ENCODE peak calls at places on chromosomes 4 and X, in nine cellular contexts. One of them, this sample, is unnamed.

GRCh38 chr4:168612435-168613139 is 115.7 kb downstream of the PALLD start:
- DNase-seq in naive thymus-derived CD8-positive, alpha-beta T cell: no peak
- DNase-seq in EL: peak; percentile 75
- DNase-seq in cerebellar cortex: no peak
- DNase-seq in fibroblast of mammary gland: peak; percentile 84
- DNase-seq in activated CD4-positive, alpha-beta T cell treated with anti-CD3 and anti-CD28 coated beads, Interleukin-2, amount 50 U/mL, for 1 hour: no peak
- DNase-seq in NCI-H1105 treated with DMSO at 0.1 percent for 48 hours: no peak
- DNase-seq in HAP-1: no peak
- DNase-seq in nephron progenitor cell: no peak
- DNase-seq in this sample: no peak

GRCh38 chrX:45063319-45064095 is 137.2 kb downstream of the DIPK2B start:
- DNase-seq in NCI-H1105 treated with DMSO at 0.1 percent for 48 hours: no peak
- DNase-seq in naive thymus-derived CD8-positive, alpha-beta T cell: no peak
- DNase-seq in EL: no peak
- DNase-seq in fibroblast of mammary gland: peak; percentile 30
- DNase-seq in HAP-1: no peak
- DNase-seq in cerebellar cortex: no peak
- DNase-seq in activated CD4-positive, alpha-beta T cell treated with anti-CD3 and anti-CD28 coated beads, Interleukin-2, amount 50 U/mL, for 1 hour: no peak
- DNase-seq in nephron progenitor cell: no peak
- DNase-seq in this sample: no peak

GRCh38 chrX:318739-319578 is at the start of gene GTPBP6:
- DNase-seq in naive thymus-derived CD8-positive, alpha-beta T cell: peak; percentile 96
- DNase-seq in fibroblast of mammary gland: peak; percentile 99
- DNase-seq in EL: peak; percentile 100
- DNase-seq in cerebellar cortex: peak; percentile 99
- DNase-seq in nephron progenitor cell: peak; percentile 98
- DNase-seq in HAP-1: peak; percentile 99
- DNase-seq in activated CD4-positive, alpha-beta T cell treated with anti-CD3 and anti-CD28 coated beads, Interleukin-2, amount 50 U/mL, for 1 hour: peak; percentile 98
- DNase-seq in NCI-H1105 treated with DMSO at 0.1 percent for 48 hours: no peak
- DNase-seq in this sample: peak; percentile 100

GRCh38 chr4:8765084-8765483 is 106.6 kb downstream of the HMX1 start:
- DNase-seq in activated CD4-positive, alpha-beta T cell treated with anti-CD3 and anti-CD28 coated beads, Interleukin-2, amount 50 U/mL, for 1 hour: no peak
- DNase-seq in naive thymus-derived CD8-positive, alpha-beta T cell: no peak
- DNase-seq in nephron progenitor cell: no peak
- DNase-seq in fibroblast of mammary gland: no peak
- DNase-seq in cerebellar cortex: no peak
- DNase-seq in NCI-H1105 treated with DMSO at 0.1 percent for 48 hours: no peak
- DNase-seq in EL: no peak
- DNase-seq in HAP-1: no peak
- DNase-seq in this sample: peak; percentile 66

GRCh38 chr4:97990409-97990808 is 152.9 kb downstream of the STPG2 start:
- DNase-seq in fibroblast of mammary gland: no peak
- DNase-seq in cerebellar cortex: no peak
- DNase-seq in EL: no peak
- DNase-seq in nephron progenitor cell: no peak
- DNase-seq in naive thymus-derived CD8-positive, alpha-beta T cell: no peak
- DNase-seq in NCI-H1105 treated with DMSO at 0.1 percent for 48 hours: no peak
- DNase-seq in HAP-1: no peak
- DNase-seq in activated CD4-positive, alpha-beta T cell treated with anti-CD3 and anti-CD28 coated beads, Interleukin-2, amount 50 U/mL, for 1 hour: no peak
- DNase-seq in this sample: no peak

GRCh38 chrX:18428006-18428405 is 2.6 kb downstream of the CDKL5 start:
- DNase-seq in fibroblast of mammary gland: no peak
- DNase-seq in EL: no peak
- DNase-seq in HAP-1: no peak
- DNase-seq in cerebellar cortex: peak; percentile 0
- DNase-seq in naive thymus-derived CD8-positive, alpha-beta T cell: no peak
- DNase-seq in NCI-H1105 treated with DMSO at 0.1 percent for 48 hours: no peak
- DNase-seq in activated CD4-positive, alpha-beta T cell treated with anti-CD3 and anti-CD28 coated beads, Interleukin-2, amount 50 U/mL, for 1 hour: no peak
- DNase-seq in nephron progenitor cell: no peak
- DNase-seq in this sample: no peak

GRCh38 chr4:13710486-13710885 is 83.0 kb upstream of the BOD1L1 start:
- DNase-seq in activated CD4-positive, alpha-beta T cell treated with anti-CD3 and anti-CD28 coated beads, Interleukin-2, amount 50 U/mL, for 1 hour: no peak
- DNase-seq in EL: no peak
- DNase-seq in fibroblast of mammary gland: no peak
- DNase-seq in naive thymus-derived CD8-positive, alpha-beta T cell: no peak
- DNase-seq in NCI-H1105 treated with DMSO at 0.1 percent for 48 hours: no peak
- DNase-seq in cerebellar cortex: no peak
- DNase-seq in nephron progenitor cell: no peak
- DNase-seq in HAP-1: no peak
- DNase-seq in this sample: no peak

GRCh38 chr4:117610706-117611308 is 423.5 kb upstream of the NDST3 start:
- DNase-seq in cerebellar cortex: no peak
- DNase-seq in EL: no peak
- DNase-seq in activated CD4-positive, alpha-beta T cell treated with anti-CD3 and anti-CD28 coated beads, Interleukin-2, amount 50 U/mL, for 1 hour: no peak
- DNase-seq in NCI-H1105 treated with DMSO at 0.1 percent for 48 hours: no peak
- DNase-seq in HAP-1: no peak
- DNase-seq in nephron progenitor cell: no peak
- DNase-seq in fibroblast of mammary gland: no peak
- DNase-seq in naive thymus-derived CD8-positive, alpha-beta T cell: no peak
- DNase-seq in this sample: no peak

GRCh38 chr4:989722-990471 is 3.1 kb downstream of the IDUA start:
- DNase-seq in EL: no peak
- DNase-seq in nephron progenitor cell: no peak
- DNase-seq in naive thymus-derived CD8-positive, alpha-beta T cell: no peak
- DNase-seq in NCI-H1105 treated with DMSO at 0.1 percent for 48 hours: no peak
- DNase-seq in HAP-1: no peak
- DNase-seq in cerebellar cortex: no peak
- DNase-seq in activated CD4-positive, alpha-beta T cell treated with anti-CD3 and anti-CD28 coated beads, Interleukin-2, amount 50 U/mL, for 1 hour: no peak
- DNase-seq in fibroblast of mammary gland: no peak
- DNase-seq in this sample: no peak

GRCh38 chrX:109629310-109629709 is 4.3 kb upstream of the KCNE5 start:
- DNase-seq in activated CD4-positive, alpha-beta T cell treated with anti-CD3 and anti-CD28 coated beads, Interleukin-2, amount 50 U/mL, for 1 hour: no peak
- DNase-seq in fibroblast of mammary gland: peak; percentile 3
- DNase-seq in NCI-H1105 treated with DMSO at 0.1 percent for 48 hours: peak; percentile 56
- DNase-seq in HAP-1: no peak
- DNase-seq in EL: no peak
- DNase-seq in nephron progenitor cell: no peak
- DNase-seq in cerebellar cortex: peak; percentile 83
- DNase-seq in naive thymus-derived CD8-positive, alpha-beta T cell: no peak
- DNase-seq in this sample: no peak

GRCh38 chr4:74319506-74319905 is 11.2 kb downstream of the EPGN start:
- DNase-seq in NCI-H1105 treated with DMSO at 0.1 percent for 48 hours: no peak
- DNase-seq in nephron progenitor cell: no peak
- DNase-seq in activated CD4-positive, alpha-beta T cell treated with anti-CD3 and anti-CD28 coated beads, Interleukin-2, amount 50 U/mL, for 1 hour: no peak
- DNase-seq in naive thymus-derived CD8-positive, alpha-beta T cell: no peak
- DNase-seq in cerebellar cortex: no peak
- DNase-seq in HAP-1: no peak
- DNase-seq in EL: peak; percentile 34
- DNase-seq in fibroblast of mammary gland: no peak
- DNase-seq in this sample: no peak

GRCh38 chr4:183099537-183100297 is 660 bp downstream of the WWC2 start:
- DNase-seq in naive thymus-derived CD8-positive, alpha-beta T cell: peak; percentile 12
- DNase-seq in NCI-H1105 treated with DMSO at 0.1 percent for 48 hours: peak; percentile 1
- DNase-seq in fibroblast of mammary gland: no peak
- DNase-seq in nephron progenitor cell: peak; percentile 69
- DNase-seq in cerebellar cortex: peak; percentile 23
- DNase-seq in activated CD4-positive, alpha-beta T cell treated with anti-CD3 and anti-CD28 coated beads, Interleukin-2, amount 50 U/mL, for 1 hour: peak; percentile 1
- DNase-seq in EL: peak; percentile 33
- DNase-seq in HAP-1: peak; percentile 67
- DNase-seq in this sample: peak; percentile 90

GRCh38 chrX:83501540-83501939 is 6.5 kb upstream of the POU3F4 start:
- DNase-seq in NCI-H1105 treated with DMSO at 0.1 percent for 48 hours: no peak
- DNase-seq in naive thymus-derived CD8-positive, alpha-beta T cell: no peak
- DNase-seq in activated CD4-positive, alpha-beta T cell treated with anti-CD3 and anti-CD28 coated beads, Interleukin-2, amount 50 U/mL, for 1 hour: no peak
- DNase-seq in EL: no peak
- DNase-seq in nephron progenitor cell: no peak
- DNase-seq in HAP-1: no peak
- DNase-seq in cerebellar cortex: no peak
- DNase-seq in fibroblast of mammary gland: no peak
- DNase-seq in this sample: no peak

GRCh38 chr4:15938182-15938581 is 358 bp downstream of the FGFBP1 start:
- DNase-seq in NCI-H1105 treated with DMSO at 0.1 percent for 48 hours: no peak
- DNase-seq in EL: no peak
- DNase-seq in fibroblast of mammary gland: no peak
- DNase-seq in cerebellar cortex: no peak
- DNase-seq in activated CD4-positive, alpha-beta T cell treated with anti-CD3 and anti-CD28 coated beads, Interleukin-2, amount 50 U/mL, for 1 hour: no peak
- DNase-seq in HAP-1: no peak
- DNase-seq in nephron progenitor cell: peak; percentile 27
- DNase-seq in naive thymus-derived CD8-positive, alpha-beta T cell: no peak
- DNase-seq in this sample: no peak

GRCh38 chr4:54941994-54942552 is 183.3 kb downstream of the KDR start:
- DNase-seq in HAP-1: no peak
- DNase-seq in cerebellar cortex: no peak
- DNase-seq in fibroblast of mammary gland: no peak
- DNase-seq in naive thymus-derived CD8-positive, alpha-beta T cell: no peak
- DNase-seq in nephron progenitor cell: no peak
- DNase-seq in activated CD4-positive, alpha-beta T cell treated with anti-CD3 and anti-CD28 coated beads, Interleukin-2, amount 50 U/mL, for 1 hour: peak; percentile 48
- DNase-seq in EL: no peak
- DNase-seq in NCI-H1105 treated with DMSO at 0.1 percent for 48 hours: peak; percentile 51
- DNase-seq in this sample: no peak

GRCh38 chrX:4588893-4589292 is 875.4 kb upstream of the PRKX start:
- DNase-seq in cerebellar cortex: no peak
- DNase-seq in EL: no peak
- DNase-seq in nephron progenitor cell: no peak
- DNase-seq in fibroblast of mammary gland: no peak
- DNase-seq in naive thymus-derived CD8-positive, alpha-beta T cell: no peak
- DNase-seq in activated CD4-positive, alpha-beta T cell treated with anti-CD3 and anti-CD28 coated beads, Interleukin-2, amount 50 U/mL, for 1 hour: no peak
- DNase-seq in NCI-H1105 treated with DMSO at 0.1 percent for 48 hours: no peak
- DNase-seq in HAP-1: no peak
- DNase-seq in this sample: no peak

GRCh38 chrX:10106801-10107200 is 50.0 kb upstream of the CLCN4 start:
- DNase-seq in EL: no peak
- DNase-seq in NCI-H1105 treated with DMSO at 0.1 percent for 48 hours: no peak
- DNase-seq in HAP-1: no peak
- DNase-seq in cerebellar cortex: no peak
- DNase-seq in fibroblast of mammary gland: no peak
- DNase-seq in naive thymus-derived CD8-positive, alpha-beta T cell: peak; percentile 32
- DNase-seq in activated CD4-positive, alpha-beta T cell treated with anti-CD3 and anti-CD28 coated beads, Interleukin-2, amount 50 U/mL, for 1 hour: peak; percentile 55
- DNase-seq in nephron progenitor cell: no peak
- DNase-seq in this sample: no peak

GRCh38 chrX:139851730-139852129 is 81.1 kb downstream of the ATP11C start:
- DNase-seq in NCI-H1105 treated with DMSO at 0.1 percent for 48 hours: no peak
- DNase-seq in cerebellar cortex: no peak
- DNase-seq in naive thymus-derived CD8-positive, alpha-beta T cell: no peak
- DNase-seq in HAP-1: no peak
- DNase-seq in EL: peak; percentile 63
- DNase-seq in fibroblast of mammary gland: peak; percentile 20
- DNase-seq in nephron progenitor cell: no peak
- DNase-seq in activated CD4-positive, alpha-beta T cell treated with anti-CD3 and anti-CD28 coated beads, Interleukin-2, amount 50 U/mL, for 1 hour: no peak
- DNase-seq in this sample: no peak

GRCh38 chrX:1178580-1179057 is 33.8 kb downstream of the CRLF2 start:
- DNase-seq in nephron progenitor cell: no peak
- DNase-seq in cerebellar cortex: no peak
- DNase-seq in naive thymus-derived CD8-positive, alpha-beta T cell: no peak
- DNase-seq in HAP-1: peak; percentile 11
- DNase-seq in activated CD4-positive, alpha-beta T cell treated with anti-CD3 and anti-CD28 coated beads, Interleukin-2, amount 50 U/mL, for 1 hour: no peak
- DNase-seq in fibroblast of mammary gland: peak; percentile 8
- DNase-seq in NCI-H1105 treated with DMSO at 0.1 percent for 48 hours: no peak
- DNase-seq in EL: peak; percentile 68
- DNase-seq in this sample: no peak

GRCh38 chr4:52290468-52290867 is 239.4 kb downstream of the SPATA18 start:
- DNase-seq in HAP-1: no peak
- DNase-seq in cerebellar cortex: peak; percentile 90
- DNase-seq in NCI-H1105 treated with DMSO at 0.1 percent for 48 hours: no peak
- DNase-seq in activated CD4-positive, alpha-beta T cell treated with anti-CD3 and anti-CD28 coated beads, Interleukin-2, amount 50 U/mL, for 1 hour: no peak
- DNase-seq in nephron progenitor cell: no peak
- DNase-seq in fibroblast of mammary gland: no peak
- DNase-seq in naive thymus-derived CD8-positive, alpha-beta T cell: no peak
- DNase-seq in EL: no peak
- DNase-seq in this sample: no peak

GRCh38 chrX:111041018-111041462 is 55.0 kb upstream of the PAK3 start:
- DNase-seq in activated CD4-positive, alpha-beta T cell treated with anti-CD3 and anti-CD28 coated beads, Interleukin-2, amount 50 U/mL, for 1 hour: peak; percentile 1
- DNase-seq in EL: peak; percentile 73
- DNase-seq in cerebellar cortex: no peak
- DNase-seq in nephron progenitor cell: no peak
- DNase-seq in naive thymus-derived CD8-positive, alpha-beta T cell: no peak
- DNase-seq in HAP-1: no peak
- DNase-seq in NCI-H1105 treated with DMSO at 0.1 percent for 48 hours: no peak
- DNase-seq in fibroblast of mammary gland: peak; percentile 88
- DNase-seq in this sample: no peak

GRCh38 chr4:28146191-28146590 is 1285.5 kb downstream of the STIM2 start:
- DNase-seq in cerebellar cortex: no peak
- DNase-seq in EL: no peak
- DNase-seq in NCI-H1105 treated with DMSO at 0.1 percent for 48 hours: no peak
- DNase-seq in HAP-1: no peak
- DNase-seq in naive thymus-derived CD8-positive, alpha-beta T cell: no peak
- DNase-seq in nephron progenitor cell: no peak
- DNase-seq in activated CD4-positive, alpha-beta T cell treated with anti-CD3 and anti-CD28 coated beads, Interleukin-2, amount 50 U/mL, for 1 hour: no peak
- DNase-seq in fibroblast of mammary gland: peak; percentile 3
- DNase-seq in this sample: no peak

GRCh38 chr4:145473203-145473602 is 8.4 kb upstream of the SMAD1 start:
- DNase-seq in EL: no peak
- DNase-seq in HAP-1: no peak
- DNase-seq in nephron progenitor cell: no peak
- DNase-seq in fibroblast of mammary gland: no peak
- DNase-seq in cerebellar cortex: no peak
- DNase-seq in NCI-H1105 treated with DMSO at 0.1 percent for 48 hours: no peak
- DNase-seq in activated CD4-positive, alpha-beta T cell treated with anti-CD3 and anti-CD28 coated beads, Interleukin-2, amount 50 U/mL, for 1 hour: no peak
- DNase-seq in naive thymus-derived CD8-positive, alpha-beta T cell: no peak
- DNase-seq in this sample: no peak

This sample was measured in chondrocyte.